ENCODE peak calls at places on chromosome 20, in four cellular contexts. One of them, this sample, is unnamed.

GRCh38 chr20:22426772-22427171 is 157.6 kb downstream of the FOXA2 start:
- DNase-seq in sigmoid colon: no peak
- DNase-seq in mesothelial cell of epicardium: no peak
- DNase-seq in GM10248: no peak
- DNase-seq in this sample: no peak

GRCh38 chr20:7657569-7657968 is 282.7 kb downstream of the HAO1 start:
- DNase-seq in sigmoid colon: no peak
- DNase-seq in mesothelial cell of epicardium: no peak
- DNase-seq in GM10248: no peak
- DNase-seq in this sample: no peak

GRCh38 chr20:51339721-51340450 is 202.6 kb downstream of the NFATC2 start:
- DNase-seq in sigmoid colon: no peak
- DNase-seq in mesothelial cell of epicardium: no peak
- DNase-seq in GM10248: no peak
- DNase-seq in this sample: no peak

GRCh38 chr20:57514273-57514751 is 10.6 kb downstream of the CTCFL start:
- DNase-seq in sigmoid colon: peak
- DNase-seq in mesothelial cell of epicardium: peak
- DNase-seq in GM10248: peak
- DNase-seq in this sample: peak

GRCh38 chr20:3783516-3784225 is 2.4 kb upstream of the SPEF1 start:
- DNase-seq in sigmoid colon: no peak
- DNase-seq in mesothelial cell of epicardium: no peak
- DNase-seq in GM10248: no peak
- DNase-seq in this sample: no peak

GRCh38 chr20:54138427-54138826 is 35.4 kb downstream of the CYP24A1 start:
- DNase-seq in sigmoid colon: no peak
- DNase-seq in mesothelial cell of epicardium: no peak
- DNase-seq in GM10248: no peak
- DNase-seq in this sample: no peak

GRCh38 chr20:427401-427800 is 19.3 kb downstream of the RBCK1 start:
- DNase-seq in sigmoid colon: no peak
- DNase-seq in mesothelial cell of epicardium: no peak
- DNase-seq in GM10248: no peak
- DNase-seq in this sample: no peak

GRCh38 chr20:50380697-50381040 is 129.5 kb upstream of the PTPN1 start:
- DNase-seq in sigmoid colon: no peak
- DNase-seq in mesothelial cell of epicardium: no peak
- DNase-seq in GM10248: no peak
- DNase-seq in this sample: peak

GRCh38 chr20:41177636-41178035 is 40.3 kb downstream of the PLCG1 start:
- DNase-seq in sigmoid colon: no peak
- DNase-seq in mesothelial cell of epicardium: peak
- DNase-seq in GM10248: no peak
- DNase-seq in this sample: peak

GRCh38 chr20:48621256-48622078 is 206.3 kb downstream of the PREX1 start:
- DNase-seq in sigmoid colon: no peak
- DNase-seq in mesothelial cell of epicardium: no peak
- DNase-seq in GM10248: peak
- DNase-seq in this sample: no peak

GRCh38 chr20:10093087-10093591 is 58.4 kb downstream of the ANKEF1 start:
- DNase-seq in sigmoid colon: no peak
- DNase-seq in mesothelial cell of epicardium: no peak
- DNase-seq in GM10248: no peak
- DNase-seq in this sample: peak

GRCh38 chr20:9119776-9120175 is 50.9 kb downstream of the PLCB4 start:
- DNase-seq in sigmoid colon: peak
- DNase-seq in mesothelial cell of epicardium: no peak
- DNase-seq in GM10248: no peak
- DNase-seq in this sample: no peak

GRCh38 chr20:25211273-25211672 is 15.8 kb downstream of the ENTPD6 start:
- DNase-seq in sigmoid colon: no peak
- DNase-seq in mesothelial cell of epicardium: no peak
- DNase-seq in GM10248: no peak
- DNase-seq in this sample: no peak

GRCh38 chr20:43955244-43956191 is 40.9 kb downstream of the TOX2 start:
- DNase-seq in sigmoid colon: no peak
- DNase-seq in mesothelial cell of epicardium: no peak
- DNase-seq in GM10248: peak
- DNase-seq in this sample: peak

GRCh38 chr20:24934101-24934661 is 14.9 kb upstream of the CST7 start:
- DNase-seq in sigmoid colon: peak
- DNase-seq in mesothelial cell of epicardium: no peak
- DNase-seq in GM10248: no peak
- DNase-seq in this sample: no peak

DNA sequence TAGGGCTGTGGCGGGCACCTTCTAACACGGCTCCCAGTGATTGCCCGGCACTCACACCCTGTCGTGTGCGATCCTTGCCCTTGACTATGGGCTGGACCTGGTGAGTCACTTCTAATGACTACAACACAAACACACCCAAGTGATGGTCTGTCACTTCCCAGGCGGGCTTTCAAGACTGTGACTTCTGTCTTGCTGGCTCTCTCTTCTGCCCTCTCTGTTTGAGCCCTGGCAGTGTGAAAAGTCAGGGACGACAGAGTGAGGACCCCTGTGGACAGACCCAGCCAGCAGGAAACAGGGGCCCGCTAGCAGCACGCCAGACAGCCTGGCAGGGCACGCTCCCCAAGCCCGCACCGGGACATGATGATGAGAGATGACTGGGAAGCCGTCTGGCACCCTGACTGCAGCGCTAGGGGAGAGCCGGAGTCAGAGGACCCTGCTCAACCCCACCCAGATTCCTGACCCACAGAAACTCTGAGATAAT is 43.0 kb downstream of the KIF16B start:
- DNase-seq in sigmoid colon: no peak
- DNase-seq in mesothelial cell of epicardium: no peak
- DNase-seq in GM10248: no peak
- DNase-seq in this sample: peak
- TF ChIP-seq CTCF in sigmoid colon: no peak
- TF ChIP-seq CTCF in mesothelial cell of epicardium: no peak
- TF ChIP-seq CTCF in GM10248: no peak
- TF ChIP-seq CTCF in this sample: no peak

DNA sequence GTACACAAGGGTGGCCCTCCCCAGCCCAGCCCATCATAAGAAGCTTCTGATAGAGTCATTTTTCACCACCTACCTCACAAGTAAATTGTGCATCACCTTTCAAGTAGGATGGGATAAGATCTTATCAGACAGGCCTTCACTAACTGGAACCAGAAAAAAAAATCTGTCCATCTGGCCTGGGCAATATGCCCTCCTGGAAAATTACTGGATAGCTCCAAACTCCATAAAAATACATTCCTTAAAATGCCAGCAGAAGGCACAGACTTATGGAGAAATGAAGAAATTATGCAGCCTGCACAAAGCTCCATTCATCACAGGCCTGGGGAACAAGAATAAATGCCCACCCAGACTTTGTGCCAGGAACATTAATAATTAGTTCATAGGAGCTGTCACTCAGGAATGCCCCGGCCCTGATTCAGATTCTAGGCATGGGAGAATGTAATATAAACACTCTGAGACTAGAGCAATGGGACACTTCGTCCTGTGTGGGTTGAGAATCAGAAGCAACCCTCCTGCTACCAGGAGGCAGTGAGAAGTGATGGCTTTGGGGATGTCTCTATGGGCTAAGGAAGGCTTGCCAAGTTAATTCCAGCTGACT is 199.3 kb downstream of the OTOR start:
- DNase-seq in sigmoid colon: no peak
- DNase-seq in mesothelial cell of epicardium: no peak
- DNase-seq in GM10248: no peak
- DNase-seq in this sample: no peak
- TF ChIP-seq CTCF in sigmoid colon: no peak
- TF ChIP-seq CTCF in mesothelial cell of epicardium: no peak
- TF ChIP-seq CTCF in GM10248: no peak
- TF ChIP-seq CTCF in this sample: no peak

GRCh38 chr20:42475773-42476172 is 713.9 kb downstream of the PTPRT start:
- DNase-seq in sigmoid colon: no peak
- DNase-seq in mesothelial cell of epicardium: no peak
- DNase-seq in GM10248: no peak
- DNase-seq in this sample: no peak

GRCh38 chr20:42472198-42472597 is 717.5 kb downstream of the PTPRT start:
- DNase-seq in sigmoid colon: no peak
- DNase-seq in mesothelial cell of epicardium: no peak
- DNase-seq in GM10248: no peak
- DNase-seq in this sample: no peak
- TF ChIP-seq CTCF in sigmoid colon: no peak
- TF ChIP-seq CTCF in mesothelial cell of epicardium: no peak
- TF ChIP-seq CTCF in GM10248: no peak
- TF ChIP-seq CTCF in this sample: no peak

GRCh38 chr20:45765980-45766379 is 25.7 kb downstream of the WFDC3 start:
- DNase-seq in sigmoid colon: no peak
- DNase-seq in mesothelial cell of epicardium: no peak
- DNase-seq in GM10248: no peak
- DNase-seq in this sample: no peak
- TF ChIP-seq CTCF in sigmoid colon: no peak
- TF ChIP-seq CTCF in mesothelial cell of epicardium: no peak
- TF ChIP-seq CTCF in GM10248: no peak
- TF ChIP-seq CTCF in this sample: no peak

This sample was measured in fibroblast of mammary gland.